ENCODE peak calls at places on chromosome 4, in six cellular contexts. C is lung; R is PC-3; I is Peyer's patch; O is stomach; W is CD8-positive, alpha-beta memory T cell. P is an unnamed sample.
A peak's percentile ranks its signal among the peaks of the same experiment; 100 is the strongest.

GRCh38 chr4:38752393-38752961 is 30.3 kb downstream of the TLR10 start:
- DNase-seq in R (no peak), O (no peak), W (no peak), C (no peak), I (no peak), P (no peak)

GRCh38 chr4:47933798-47934197 is 19.4 kb upstream of the NFXL1 start:
- DNase-seq in I (no peak), C (no peak), W (peak; percentile 30), O (no peak), R (peak; percentile 58), P (peak; percentile 42)

GRCh38 chr4:18020145-18020670 is 1.3 kb downstream of the LCORL start:
- DNase-seq in O (no peak), W (no peak), R (peak; percentile 6), C (no peak), I (peak; percentile 48), P (peak; percentile 31)

GRCh38 chr4:40337081-40337480 is 1.9 kb downstream of the CHRNA9 start:
- DNase-seq in R (no peak), C (no peak), I (no peak), W (no peak), O (no peak), P (no peak)

GRCh38 chr4:94515365-94515764 is 63.6 kb downstream of the PDLIM5 start:
- DNase-seq in I (no peak), C (no peak), W (no peak), O (no peak), R (no peak), P (no peak)

GRCh38 chr4:7987148-7987989 is 47.7 kb upstream of the AFAP1 start:
- DNase-seq in O (peak; percentile 81), C (peak; percentile 75), R (peak; percentile 86), I (peak; percentile 86), W (peak; percentile 55), P (peak; percentile 80)

GRCh38 chr4:121138014-121138413 is 26.1 kb downstream of the TNIP3 start:
- DNase-seq in O (no peak), C (no peak), R (no peak), W (no peak), I (no peak), P (no peak)

GRCh38 chr4:85489273-85489672 is 14.3 kb downstream of the ARHGAP24 start:
- DNase-seq in C (no peak), I (no peak), R (peak; percentile 48), O (no peak), W (no peak), P (peak; percentile 12)

GRCh38 chr4:8736083-8736825 is 135.4 kb downstream of the HMX1 start:
- DNase-seq in W (no peak), O (no peak), R (no peak), I (peak; percentile 25), C (no peak), P (no peak)

GRCh38 chr4:10623862-10624261 is 60.7 kb downstream of the CLNK start:
- DNase-seq in W (no peak), O (no peak), I (no peak), R (no peak), C (no peak), P (no peak)

GRCh38 chr4:8544741-8545438 is 35.3 kb upstream of the GPR78 start:
- DNase-seq in R (no peak), W (no peak), O (no peak), I (no peak), C (no peak), P (no peak)

GRCh38 chr4:3524349-3524748 is 7.9 kb downstream of the LRPAP1 start:
- DNase-seq in R (no peak), C (no peak), W (no peak), I (no peak), O (no peak), P (no peak)
- H3K36me3 ChIP-seq in R (no peaks in the 10 kb centered on the region), C (peaks cover 14% of the 10 kb centered on the region), W (peaks cover 21% of the 10 kb centered on the region), I (peaks cover 85% of the 10 kb centered on the region), O (peaks cover 97% of the 10 kb centered on the region), P (peaks cover 16% of the 10 kb centered on the region)

GRCh38 chr4:60078984-60079383 is 1121.1 kb upstream of the ADGRL3 start:
- DNase-seq in O (no peak), R (no peak), W (no peak), C (no peak), I (no peak), P (no peak)
- H3K4me3 ChIP-seq in O (no peak overlapping the region), R (no peak overlapping the region), W (no peak overlapping the region), C (no peak overlapping the region), I (no peak overlapping the region), P (no peak overlapping the region)

GRCh38 chr4:52408471-52408870 is 250.6 kb downstream of the USP46 start:
- DNase-seq in W (no peak), R (no peak), C (no peak), I (no peak), O (no peak), P (no peak)
- H3K27ac ChIP-seq in W (no peak overlapping the region), R (no peak overlapping the region), C (no peak overlapping the region), I (no peak overlapping the region), O (no peak overlapping the region), P (no peak overlapping the region)

GRCh38 chr4:65999518-65999871 is 329.2 kb upstream of the EPHA5 start:
- DNase-seq in R (peak; percentile 14), O (no peak), I (no peak), W (no peak), C (no peak), P (no peak)

DNA sequence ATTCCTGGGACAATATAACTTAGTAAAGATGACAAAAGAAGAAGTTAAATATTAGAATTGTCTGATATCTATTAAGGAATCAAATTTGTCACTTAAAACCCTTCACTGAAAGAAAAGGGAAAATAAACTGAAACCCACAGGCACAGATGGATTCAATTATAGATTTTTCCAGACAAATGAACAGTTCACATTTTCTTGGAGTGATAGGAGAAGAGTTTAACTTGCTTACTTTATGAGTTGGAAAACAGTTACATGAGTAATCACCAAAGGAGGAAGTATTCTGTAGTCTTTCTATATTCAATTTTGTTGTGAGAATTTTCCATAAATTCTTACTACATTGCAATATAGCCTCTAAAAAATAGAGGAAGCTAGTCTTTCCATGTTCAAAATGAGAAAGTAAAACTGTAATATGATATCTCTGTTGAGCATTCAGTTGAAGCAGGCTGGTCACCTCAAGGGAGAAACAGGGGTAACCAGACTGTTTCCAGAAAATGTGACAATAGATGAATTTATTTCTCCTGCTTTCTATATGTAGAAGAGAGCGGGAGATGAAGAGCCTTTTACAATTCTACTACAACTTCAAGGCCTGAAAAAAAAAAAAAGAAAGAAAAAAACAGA is 330.3 kb upstream of the EPHA5 start:
- DNase-seq in O (no peak), C (no peak), I (no peak), W (no peak), R (peak; percentile 35), P (no peak)
- H3K36me3 ChIP-seq in O (no peaks in the 10 kb centered on the region), C (no peaks in the 10 kb centered on the region), I (no peaks in the 10 kb centered on the region), W (no peaks in the 10 kb centered on the region), R (no peaks in the 10 kb centered on the region), P (no peaks in the 10 kb centered on the region)

DNA sequence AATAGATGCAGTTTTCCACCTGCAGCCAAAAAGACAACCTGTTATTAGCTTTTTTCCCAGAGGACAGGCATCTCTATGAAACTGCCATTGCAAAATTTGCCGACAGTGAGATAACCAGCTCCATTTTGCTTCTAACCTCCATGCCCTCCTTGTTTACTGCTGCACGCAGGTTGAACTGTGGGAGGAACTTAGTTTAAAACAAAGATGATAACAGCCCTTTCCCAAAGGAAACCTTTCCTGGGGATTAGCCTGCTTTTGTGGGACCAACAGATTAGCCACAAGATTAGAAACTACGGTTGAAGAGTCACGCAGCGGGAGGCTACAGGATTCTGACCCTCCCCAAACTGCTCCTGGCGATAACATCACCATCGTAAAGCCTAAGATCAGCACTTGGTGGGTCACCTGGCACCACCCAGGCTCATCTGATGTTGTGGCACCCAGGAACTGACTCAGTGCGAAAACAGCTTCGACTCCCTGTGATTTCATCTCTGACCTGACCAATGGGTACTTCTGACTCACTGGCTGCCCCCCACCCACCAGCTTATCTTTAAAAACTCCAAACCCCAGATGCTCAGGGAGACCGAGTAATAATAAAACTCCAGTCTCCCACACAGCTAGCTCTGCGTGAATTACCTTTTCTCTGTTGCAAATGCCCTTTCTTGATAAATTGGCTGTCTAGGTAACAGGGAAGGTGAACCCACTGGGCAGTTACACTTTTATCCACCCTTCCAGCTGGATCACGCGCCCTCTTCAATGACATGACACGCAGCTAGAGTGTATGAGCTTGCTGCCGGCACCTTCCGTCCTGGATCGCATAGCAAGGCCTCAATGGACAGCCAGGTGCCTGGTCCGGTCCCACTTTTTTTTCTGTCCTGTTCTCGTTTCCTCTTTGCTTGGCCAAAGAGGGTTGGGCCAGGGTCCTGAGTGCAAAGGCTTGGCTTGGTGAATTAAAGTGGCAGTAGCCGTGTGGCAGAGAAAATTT is 27.2 kb downstream of the NOP14 start:
- DNase-seq in R (peak; percentile 88), I (peak; percentile 50), W (peak; percentile 56), O (peak; percentile 27), C (no peak), P (no peak)
- H3K4me3 ChIP-seq in R (peak overlapping the region; percentile 98), I (peak overlapping the region; percentile 65), W (peak overlapping the region; percentile 91), O (peak overlapping the region; percentile 85), C (no peak overlapping the region), P (peak overlapping the region; percentile 76)

P was measured in small intestine.